ENCODE peak calls at places on chromosomes 5 and 9, in ten cellular contexts. X, U, Z, K, M, P, W, B, A and R are unnamed samples.

GRCh38 chr5:56159521-56159947 is 73.6 kb downstream of the ANKRD55 start:
- DNase-seq in A (no peak), W (no peak), U (no peak), X (no peak), P (no peak), Z (peak), M (peak), B (peak), K (no peak), R (peak)

GRCh38 chr9:86525182-86525581 is 171.0 kb upstream of the TUT7 start:
- DNase-seq in M (no peak), U (no peak), Z (no peak), K (no peak), A (no peak), X (no peak), B (no peak), W (no peak), P (no peak), R (no peak)

GRCh38 chr5:2699686-2700085 is 51.8 kb downstream of the IRX2 start:
- DNase-seq in A (no peak), U (no peak), K (no peak), Z (no peak), B (no peak), W (no peak), P (no peak), X (no peak), M (no peak), R (no peak)

GRCh38 chr5:90161399-90161798 is 248.2 kb downstream of the CETN3 start:
- DNase-seq in A (peak), B (peak), Z (peak), K (no peak), P (peak), U (peak), W (no peak), M (peak), X (peak), R (peak)

GRCh38 chr5:37043693-37044092 is 167.1 kb downstream of the NIPBL start:
- DNase-seq in K (no peak), P (no peak), X (peak), B (no peak), A (peak), U (no peak), W (no peak), Z (no peak), M (peak), R (peak)

GRCh38 chr5:145937432-145938250 is 1.3 kb downstream of the SH3RF2 start:
- DNase-seq in A (peak), X (peak), M (peak), W (peak), B (peak), U (no peak), K (no peak), P (no peak), Z (peak), R (peak)

GRCh38 chr9:136728548-136729123 is 14.1 kb downstream of the LCN10 start:
- DNase-seq in B (no peak), U (no peak), Z (no peak), K (no peak), M (peak), X (peak), P (peak), W (peak), A (no peak), R (peak)

GRCh38 chr9:108535526-108535925 is 320.3 kb downstream of the ACTL7B start:
- DNase-seq in B (no peak), U (no peak), P (peak), A (peak), Z (peak), X (peak), W (no peak), K (no peak), M (peak), R (peak)

GRCh38 chr9:4344946-4345345 is 45.1 kb upstream of the GLIS3 start:
- DNase-seq in B (no peak), M (no peak), P (no peak), X (no peak), U (no peak), K (no peak), Z (peak), A (no peak), W (peak), R (no peak)

GRCh38 chr5:7330141-7330712 is 65.7 kb upstream of the ADCY2 start:
- DNase-seq in A (no peak), U (no peak), Z (no peak), X (no peak), K (no peak), B (peak), P (no peak), W (no peak), M (no peak), R (no peak)

GRCh38 chr5:141641634-141642278 is 5.0 kb downstream of the RELL2 start:
- DNase-seq in W (peak), U (no peak), A (peak), B (peak), X (peak), M (peak), Z (peak), K (no peak), P (no peak), R (peak)

GRCh38 chr9:135239100-135239768 is 151.8 kb downstream of the OLFM1 start:
- DNase-seq in M (no peak), K (no peak), B (no peak), W (no peak), A (no peak), U (no peak), Z (no peak), X (no peak), P (no peak), R (no peak)

GRCh38 chr5:139689631-139690384 is 41.7 kb downstream of the CXXC5 start:
- DNase-seq in K (no peak), M (peak), W (peak), X (peak), P (no peak), U (no peak), A (peak), Z (peak), B (no peak), R (peak)

GRCh38 chr5:3740546-3741371 is 145.1 kb downstream of the IRX1 start:
- DNase-seq in M (no peak), A (no peak), B (peak), K (no peak), Z (peak), W (peak), U (no peak), P (no peak), X (no peak), R (no peak)

GRCh38 chr5:10481241-10481932 is 39.7 kb downstream of the ROPN1L start:
- DNase-seq in M (no peak), W (no peak), K (no peak), X (peak), P (peak), Z (no peak), B (no peak), U (no peak), A (no peak), R (no peak)

GRCh38 chr9:88775559-88775958 is 215.7 kb upstream of the S1PR3 start:
- DNase-seq in M (peak), W (peak), P (no peak), Z (peak), X (no peak), B (peak), A (peak), U (no peak), K (no peak), R (peak)

GRCh38 chr5:148951612-148952011 is 111.2 kb downstream of the SH3TC2 start:
- DNase-seq in Z (no peak), A (no peak), M (no peak), P (no peak), B (no peak), U (no peak), X (peak), K (no peak), W (no peak), R (no peak)

GRCh38 chr9:109124089-109124488 is 4.3 kb upstream of the TMEM245 start:
- DNase-seq in W (no peak), U (no peak), K (no peak), X (no peak), P (no peak), M (no peak), A (no peak), B (no peak), Z (no peak), R (no peak)

GRCh38 chr5:143355710-143356109 is 47.8 kb downstream of the NR3C1 start:
- DNase-seq in A (peak), X (no peak), Z (peak), U (peak), M (peak), K (peak), W (peak), P (no peak), B (peak), R (peak)

GRCh38 chr5:90173299-90174030 is 236.1 kb downstream of the CETN3 start:
- DNase-seq in A (no peak), U (no peak), K (no peak), B (peak), M (no peak), W (no peak), P (no peak), X (no peak), Z (peak), R (no peak)

GRCh38 chr5:95727764-95728191 is 3.4 kb upstream of the RHOBTB3 start:
- DNase-seq in B (peak), X (peak), U (no peak), P (no peak), A (peak), Z (peak), M (peak), W (peak), K (no peak), R (no peak)

GRCh38 chr9:84145780-84146179 is 165.2 kb downstream of the RMI1 start:
- DNase-seq in U (no peak), B (no peak), W (no peak), K (no peak), P (no peak), Z (no peak), M (no peak), A (no peak), X (no peak), R (no peak)

GRCh38 chr5:34682926-34683623 is 26.9 kb downstream of the RAI14 start:
- DNase-seq in M (peak), B (peak), K (no peak), A (peak), Z (peak), P (no peak), X (no peak), W (no peak), U (no peak), R (no peak)

GRCh38 chr5:88188458-88189132 is 80.0 kb downstream of the TMEM161B start:
- DNase-seq in U (no peak), A (peak), Z (peak), X (peak), M (peak), P (no peak), B (peak), K (no peak), W (peak), R (peak)

GRCh38 chr5:61307611-61308010 is 24.4 kb upstream of the ZSWIM6 start:
- DNase-seq in W (no peak), B (no peak), K (no peak), Z (no peak), X (no peak), A (no peak), U (no peak), M (no peak), P (no peak), R (no peak)

GRCh38 chr9:126522957-126523356 is 90.8 kb upstream of the LMX1B start:
- DNase-seq in A (no peak), U (no peak), Z (no peak), P (no peak), W (no peak), K (no peak), X (no peak), B (no peak), M (no peak), R (peak)

GRCh38 chr9:122464633-122465567 is 12.8 kb downstream of the OR1J1 start:
- DNase-seq in K (peak), Z (peak), M (peak), U (peak), P (peak), W (peak), A (peak), B (peak), X (peak), R (peak)

GRCh38 chr5:170503970-170504525 is at the start of gene KCNIP1:
- DNase-seq in M (peak), A (no peak), K (no peak), X (peak), Z (no peak), W (no peak), U (no peak), B (no peak), P (peak), R (no peak)

GRCh38 chr9:111572945-111573604 is 26.4 kb downstream of the PTGR1 start:
- DNase-seq in U (peak), X (no peak), B (peak), K (peak), M (peak), P (no peak), Z (no peak), W (no peak), A (peak), R (no peak)

GRCh38 chr9:98356326-98356725 is 100.9 kb upstream of the TBC1D2 start:
- DNase-seq in P (no peak), U (no peak), M (peak), X (no peak), W (no peak), K (no peak), A (peak), B (no peak), Z (no peak), R (no peak)

GRCh38 chr9:92717201-92718085 is 47.2 kb downstream of the BICD2 start:
- DNase-seq in W (no peak), K (no peak), M (no peak), U (no peak), P (no peak), Z (peak), B (no peak), A (no peak), X (no peak), R (no peak)

GRCh38 chr9:133735415-133735775 is 2.8 kb downstream of the SARDH start:
- DNase-seq in M (no peak), A (no peak), B (no peak), P (peak), X (no peak), K (no peak), W (no peak), Z (no peak), U (no peak), R (peak)

GRCh38 chr5:134423376-134423775 is 11.7 kb upstream of the CDKN2AIPNL start:
- DNase-seq in P (no peak), X (no peak), U (no peak), Z (no peak), K (no peak), M (no peak), W (no peak), A (no peak), B (no peak), R (no peak)

GRCh38 chr5:177374211-177374610 is 10.0 kb upstream of the SLC34A1 start:
- DNase-seq in Z (peak), X (no peak), W (peak), M (no peak), P (no peak), A (no peak), K (no peak), B (no peak), U (no peak), R (no peak)
- TF ChIP-seq CTCF in Z (no peak), X (no peak), W (no peak), M (no peak), P (no peak), A (no peak), K (no peak), B (no peak), U (no peak), R (no peak)

GRCh38 chr5:127072861-127073846 is at the start of gene C5orf63:
- DNase-seq in X (peak), U (peak), M (peak), Z (peak), B (peak), P (no peak), K (peak), W (peak), A (peak), R (peak)
- H3K4me3 ChIP-seq in X (peak), U (peak), M (peak), Z (peak), B (peak), P (no peak), K (peak), W (peak), A (peak), R (peak)

GRCh38 chr5:154394328-154394727 is 51.5 kb upstream of the SAP30L start:
- DNase-seq in X (no peak), U (no peak), K (no peak), W (no peak), M (no peak), P (no peak), B (no peak), Z (no peak), A (no peak), R (no peak)
- TF ChIP-seq CTCF in X (no peak), U (no peak), K (no peak), W (no peak), M (no peak), P (no peak), B (no peak), Z (no peak), A (no peak), R (no peak)

GRCh38 chr5:125059255-125060050 is 313.0 kb upstream of the ZNF608 start:
- DNase-seq in B (peak), P (peak), K (no peak), X (no peak), Z (no peak), W (no peak), A (peak), U (no peak), M (peak), R (no peak)
- H3K4me3 ChIP-seq in B (no peak), P (no peak), K (no peak), X (no peak), Z (no peak), W (no peak), A (no peak), U (no peak), M (no peak), R (no peak)

DNA sequence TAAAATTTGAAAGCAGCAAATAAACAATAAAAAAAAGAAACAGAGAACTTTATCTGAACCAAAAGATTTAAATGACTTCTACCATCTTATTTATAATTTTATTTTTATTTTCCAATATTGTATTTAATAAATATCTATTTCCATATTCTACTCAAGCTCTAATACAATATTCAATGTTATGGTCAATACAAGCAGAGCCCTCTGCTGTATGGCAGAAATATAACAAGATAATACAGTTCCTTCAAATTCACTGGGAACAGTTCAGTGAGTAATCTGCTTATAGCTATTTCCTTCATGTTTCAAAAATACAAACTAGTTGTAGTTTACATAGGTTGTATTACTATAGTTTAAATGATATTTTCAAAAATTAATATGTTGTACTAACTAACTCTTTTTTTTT is 332.7 kb downstream of the PRDM9 start:
- DNase-seq in K (no peak), B (no peak), W (no peak), M (peak), U (no peak), X (no peak), P (no peak), A (peak), Z (peak), R (no peak)
- TF ChIP-seq CTCF in K (no peak), B (no peak), W (peak), M (no peak), U (no peak), X (no peak), P (peak), A (no peak), Z (no peak), R (no peak)

GRCh38 chr5:174058433-174059122 is 13.1 kb downstream of the NSG2 start:
- DNase-seq in K (no peak), X (no peak), W (no peak), A (no peak), Z (no peak), M (no peak), U (no peak), B (no peak), P (no peak), R (no peak)
- H3K4me3 ChIP-seq in K (no peak), X (no peak), W (no peak), A (no peak), Z (no peak), M (no peak), U (no peak), B (no peak), P (no peak), R (no peak)

GRCh38 chr5:1080414-1080813 is 31.4 kb downstream of the SLC12A7 start:
- DNase-seq in U (no peak), W (no peak), M (no peak), Z (no peak), K (peak), X (no peak), A (no peak), P (no peak), B (no peak), R (no peak)

GRCh38 chr5:1083823-1084605 is 27.8 kb downstream of the SLC12A7 start:
- DNase-seq in P (no peak), W (no peak), X (no peak), B (no peak), K (no peak), Z (no peak), A (no peak), M (no peak), U (no peak), R (no peak)

GRCh38 chr5:1079961-1080360 is 31.9 kb downstream of the SLC12A7 start:
- DNase-seq in B (no peak), U (no peak), A (no peak), M (no peak), P (no peak), K (no peak), X (no peak), Z (no peak), W (no peak), R (no peak)

GRCh38 chr5:1079486-1079885 is 32.4 kb downstream of the SLC12A7 start:
- DNase-seq in W (no peak), M (no peak), U (no peak), B (no peak), X (no peak), K (no peak), A (no peak), Z (no peak), P (no peak), R (no peak)

GRCh38 chr5:1081519-1081918 is 30.3 kb downstream of the SLC12A7 start:
- DNase-seq in Z (no peak), P (no peak), M (no peak), B (no peak), U (no peak), A (no peak), X (no peak), W (no peak), K (no peak), R (no peak)
- TF ChIP-seq CTCF in Z (no peak), P (no peak), M (no peak), B (no peak), U (no peak), A (no peak), X (no peak), W (no peak), K (no peak), R (no peak)

DNA sequence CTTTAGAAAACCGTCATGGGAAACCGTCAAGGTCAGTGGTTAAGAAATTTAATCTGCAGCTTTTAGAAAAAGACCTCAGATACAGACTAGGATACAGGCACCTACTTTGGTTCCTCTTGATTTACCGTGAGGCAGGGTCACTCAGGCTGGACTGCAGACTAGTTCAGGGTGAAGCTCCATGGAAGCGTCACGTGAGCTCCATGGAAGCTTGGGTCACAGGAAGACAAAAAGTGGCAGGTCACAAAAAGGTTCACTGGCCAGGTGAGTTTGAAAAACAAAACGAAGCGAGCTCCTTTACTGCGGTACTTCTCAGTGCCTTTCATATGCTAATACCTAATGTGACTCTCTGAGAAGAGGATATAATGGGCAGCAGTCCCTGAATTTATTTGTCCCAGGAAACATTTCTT is 43.0 kb downstream of the PRRC2B start:
- DNase-seq in P (no peak), A (no peak), K (no peak), X (peak), Z (no peak), W (no peak), M (no peak), U (no peak), B (no peak), R (no peak)
- H3K4me3 ChIP-seq in P (no peak), A (no peak), K (no peak), X (peak), Z (no peak), W (no peak), M (no peak), U (no peak), B (no peak), R (no peak)

GRCh38 chr5:108146222-108146621 is 235.7 kb downstream of the FBXL17 start:
- DNase-seq in P (no peak), M (no peak), A (no peak), U (no peak), X (no peak), Z (no peak), K (no peak), B (no peak), W (no peak), R (no peak)

GRCh38 chr5:108141676-108142075 is 240.2 kb downstream of the FBXL17 start:
- DNase-seq in A (no peak), U (no peak), M (peak), X (no peak), B (peak), W (peak), Z (peak), P (no peak), K (no peak), R (no peak)

GRCh38 chr5:108144332-108144731 is 237.6 kb downstream of the FBXL17 start:
- DNase-seq in Z (no peak), U (no peak), M (no peak), A (peak), B (no peak), P (no peak), W (no peak), K (no peak), X (no peak), R (no peak)

GRCh38 chr5:108148715-108149139 is 233.2 kb downstream of the FBXL17 start:
- DNase-seq in Z (peak), M (peak), W (peak), B (peak), K (no peak), X (peak), P (peak), A (peak), U (no peak), R (peak)

GRCh38 chr5:108143581-108143980 is 238.3 kb downstream of the FBXL17 start:
- DNase-seq in K (no peak), M (peak), B (peak), A (peak), W (peak), X (no peak), U (no peak), P (no peak), Z (peak), R (no peak)
- TF ChIP-seq CTCF in K (no peak), M (no peak), B (no peak), A (no peak), W (no peak), X (no peak), U (no peak), P (no peak), Z (no peak), R (no peak)